ENCODE peak calls at places on chromosomes 2 and 18, in five cellular contexts. B is stomach, L is small intestine, X is neural progenitor cell, Z is breast epithelium. P is an unnamed sample.

GRCh38 chr2:241772063-241772499 is 4.5 kb upstream of the GAL3ST2 start:
- DNase-seq in B (no peak), L (peak; percentile 9), X (no peak), Z (peak; percentile 2), P (no peak)

GRCh38 chr18:62413189-62413588 is 88.1 kb downstream of the TNFRSF11A start:
- DNase-seq in B (no peak), L (no peak), X (no peak), Z (no peak), P (no peak)

GRCh38 chr2:36534275-36534799 is 63.6 kb downstream of the FEZ2 start:
- DNase-seq in B (no peak), L (no peak), X (no peak), Z (no peak), P (no peak)

GRCh38 chr18:41486581-41486980 is 468.5 kb upstream of the PIK3C3 start:
- DNase-seq in B (no peak), L (no peak), X (no peak), Z (no peak), P (no peak)

GRCh38 chr2:162518894-162519293 is 175.0 kb downstream of the GCA start:
- DNase-seq in B (no peak), L (no peak), X (no peak), Z (no peak), P (no peak)

GRCh38 chr2:19059076-19059475 is 299.3 kb downstream of the OSR1 start:
- DNase-seq in B (no peak), L (no peak), X (peak; percentile 15), Z (peak; percentile 83), P (no peak)

GRCh38 chr2:150924862-150925261 is 336.8 kb downstream of the RBM43 start:
- DNase-seq in B (no peak), L (no peak), X (no peak), Z (no peak), P (no peak)

GRCh38 chr2:161995553-161996016 is 78.4 kb downstream of the DPP4 start:
- DNase-seq in B (no peak), L (peak; percentile 44), X (no peak), Z (no peak), P (no peak)

GRCh38 chr2:172438064-172438421 is 10.7 kb downstream of the ITGA6 start:
- DNase-seq in B (no peak), L (peak; percentile 20), X (no peak), Z (no peak), P (no peak)

GRCh38 chr18:74023220-74023619 is 124.4 kb downstream of the FBXO15 start:
- DNase-seq in B (no peak), L (no peak), X (peak; percentile 53), Z (no peak), P (no peak)

GRCh38 chr2:48749820-48750739 is 5.4 kb downstream of the LHCGR start:
- DNase-seq in B (no peak), L (no peak), X (no peak), Z (no peak), P (no peak)

GRCh38 chr18:55455938-55456337 is 132.1 kb downstream of the TCF4 start:
- DNase-seq in B (no peak), L (no peak), X (no peak), Z (no peak), P (no peak)

GRCh38 chr2:203720011-203720410 is 13.6 kb downstream of the CD28 start:
- DNase-seq in B (no peak), L (peak; percentile 32), X (no peak), Z (no peak), P (no peak)

GRCh38 chr18:33577688-33578370 is at the start of gene ASXL3:
- DNase-seq in B (peak; percentile 64), L (peak; percentile 65), X (peak; percentile 80), Z (no peak), P (peak; percentile 46)

GRCh38 chr18:55858661-55859111 is 270.7 kb upstream of the TCF4 start:
- DNase-seq in B (no peak), L (no peak), X (no peak), Z (no peak), P (no peak)

GRCh38 chr2:26274058-26274613 is 29.4 kb downstream of the HADHB start:
- DNase-seq in B (peak; percentile 75), L (peak; percentile 97), X (no peak), Z (peak; percentile 89), P (peak; percentile 29)

GRCh38 chr18:64332851-64333250 is 184.0 kb upstream of the LINC00305 start:
- DNase-seq in B (no peak), L (no peak), X (no peak), Z (no peak), P (no peak)

GRCh38 chr18:41923495-41923894 is 31.5 kb upstream of the PIK3C3 start:
- DNase-seq in B (no peak), L (no peak), X (no peak), Z (no peak), P (no peak)

GRCh38 chr18:41391616-41392610 is 563.1 kb upstream of the PIK3C3 start:
- DNase-seq in B (peak; percentile 54), L (peak; percentile 3), X (peak; percentile 85), Z (no peak), P (peak; percentile 64)

GRCh38 chr2:69667805-69668382 is 24.4 kb upstream of the AAK1 start:
- DNase-seq in B (no peak), L (peak; percentile 44), X (no peak), Z (no peak), P (no peak)

DNA sequence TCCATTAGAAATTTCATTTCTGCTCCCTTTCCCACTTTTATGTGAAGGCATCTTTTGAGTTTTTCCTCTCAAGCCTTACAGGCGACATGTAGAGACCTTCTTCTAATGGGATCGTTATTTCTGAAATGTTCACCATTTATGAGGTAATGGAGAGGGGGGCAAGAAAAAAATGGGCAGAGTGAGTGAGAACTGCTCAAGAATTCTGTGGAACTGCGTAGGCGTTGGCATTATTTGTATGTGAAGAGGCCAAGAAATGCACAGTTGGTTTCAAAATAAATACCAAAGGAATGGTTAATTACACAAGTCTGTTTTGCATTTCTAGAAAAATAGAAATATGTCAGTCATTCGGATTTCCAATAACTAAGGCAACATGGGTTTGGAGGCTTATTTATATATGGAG is 31.7 kb downstream of the INSIG2 start:
- DNase-seq in B (no peak), L (no peak), X (no peak), Z (no peak), P (no peak)
- H3K4me1 ChIP-seq in B (peaks cover 40% of the 10 kb centered on the region), L (peaks cover 5% of the 10 kb centered on the region), X (no peaks in the 10 kb centered on the region), Z (peaks cover 5% of the 10 kb centered on the region), P (peaks cover 5% of the 10 kb centered on the region)

GRCh38 chr18:54222922-54223567 is 1.4 kb downstream of the MBD2 start:
- DNase-seq in B (no peak), L (peak; percentile 39), X (peak; percentile 16), Z (no peak), P (no peak)
- H3K4me1 ChIP-seq in B (peaks cover 54% of the 10 kb centered on the region), L (peaks cover 14% of the 10 kb centered on the region), X (peaks cover 25% of the 10 kb centered on the region), Z (peaks cover 4% of the 10 kb centered on the region), P (peaks cover 19% of the 10 kb centered on the region)

DNA sequence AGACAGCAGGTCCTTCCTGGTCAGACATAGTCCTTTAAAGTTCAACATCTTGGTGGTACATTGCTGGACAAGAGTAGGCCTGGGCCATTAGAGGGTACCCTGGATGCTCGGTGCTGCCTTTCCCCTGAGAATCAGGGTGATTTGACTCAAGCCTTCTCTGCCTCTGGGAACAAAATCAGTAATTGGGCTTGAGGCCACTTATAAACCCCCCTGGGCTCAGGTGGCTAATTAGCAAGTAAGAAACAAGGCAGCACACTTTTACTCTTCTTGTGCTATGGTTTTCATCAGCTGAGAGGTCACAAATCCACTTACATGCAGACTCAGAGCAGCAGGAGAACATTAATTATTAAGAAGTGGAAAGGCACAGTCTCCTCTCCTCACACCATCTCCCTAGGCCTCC is 29.9 kb upstream of the CASP10 start:
- DNase-seq in B (no peak), L (no peak), X (no peak), Z (no peak), P (no peak)
- H3K4me1 ChIP-seq in B (peaks cover 88% of the 10 kb centered on the region), L (peaks cover 16% of the 10 kb centered on the region), X (peaks cover 3% of the 10 kb centered on the region), Z (peaks cover 2% of the 10 kb centered on the region), P (peaks cover 18% of the 10 kb centered on the region)

DNA sequence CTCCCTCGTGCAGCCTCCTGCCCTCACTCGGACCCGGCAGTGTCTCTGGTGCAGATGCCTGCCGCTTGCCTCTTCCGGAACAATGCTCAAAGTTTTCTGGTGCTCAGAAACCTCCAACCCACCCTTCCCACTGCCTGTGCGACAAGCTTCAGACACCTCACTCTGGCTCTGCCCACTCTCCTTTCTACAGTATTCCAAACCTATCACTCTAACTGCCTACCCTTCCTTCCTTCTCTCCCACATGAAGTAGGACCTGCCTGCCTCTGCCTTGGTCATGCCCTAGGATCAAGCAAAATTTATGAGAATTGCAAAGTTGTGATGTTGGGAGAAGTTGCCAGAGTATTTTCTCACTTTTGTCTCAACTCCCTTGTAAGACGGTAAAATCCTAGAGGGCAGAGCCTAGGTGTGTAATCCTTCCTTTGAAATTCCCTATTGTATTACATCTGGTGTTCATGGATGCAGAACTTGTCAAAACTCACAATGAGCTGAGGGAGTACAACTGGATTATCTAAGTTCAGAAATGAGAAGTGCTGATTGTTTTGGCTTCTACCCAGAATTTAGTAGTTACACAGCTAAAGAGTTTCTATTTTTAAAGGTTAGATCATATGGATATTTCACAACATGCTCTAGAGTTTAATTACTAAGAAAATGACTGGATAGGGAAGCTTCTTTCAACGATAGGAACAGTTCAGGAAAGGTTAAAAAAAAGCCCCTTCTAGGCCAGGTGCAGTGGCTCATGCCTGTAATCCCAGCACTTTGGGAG is 7.2 kb downstream of the NPC1 start:
- DNase-seq in B (no peak), L (no peak), X (no peak), Z (no peak), P (no peak)
- H3K4me1 ChIP-seq in B (peaks cover 77% of the 10 kb centered on the region), L (peaks cover 7% of the 10 kb centered on the region), X (peaks cover 23% of the 10 kb centered on the region), Z (peaks cover 12% of the 10 kb centered on the region), P (peaks cover 10% of the 10 kb centered on the region)

GRCh38 chr2:146123714-146124113 is 1603.8 kb upstream of the ZEB2 start:
- DNase-seq in B (no peak), L (no peak), X (no peak), Z (no peak), P (no peak)
- H3K4me1 ChIP-seq in B (no peaks in the 10 kb centered on the region), L (no peaks in the 10 kb centered on the region), X (no peaks in the 10 kb centered on the region), Z (no peaks in the 10 kb centered on the region), P (no peaks in the 10 kb centered on the region)

DNA sequence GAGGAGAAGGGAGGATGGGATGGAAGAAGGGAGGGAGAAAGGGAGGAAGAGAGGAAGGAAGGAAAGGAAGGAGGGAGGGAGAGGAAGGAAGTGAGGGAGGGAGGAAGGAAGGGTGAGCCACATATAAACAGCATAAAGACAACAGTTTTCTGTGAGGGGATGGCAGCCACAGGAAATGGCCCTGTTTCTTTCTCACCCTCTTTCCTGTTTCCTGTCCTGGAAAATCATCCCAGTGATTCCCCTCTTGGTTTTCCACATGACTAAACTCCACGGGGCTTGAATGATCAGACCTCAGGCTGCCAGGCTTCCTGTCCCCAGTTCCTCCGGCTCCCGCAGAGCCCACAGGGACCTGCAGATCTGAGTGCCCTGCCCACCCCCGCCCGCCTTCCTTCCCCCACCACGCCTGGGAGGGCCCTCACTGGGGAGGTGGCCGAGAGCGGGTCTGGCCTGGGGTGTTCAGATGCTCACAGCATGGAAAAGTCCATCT is at the start of gene SIGLEC15:
- DNase-seq in B (no peak), L (no peak), X (no peak), Z (no peak), P (no peak)
- H3K4me1 ChIP-seq in B (peaks cover 33% of the 10 kb centered on the region), L (peaks cover 8% of the 10 kb centered on the region), X (peaks cover 6% of the 10 kb centered on the region), Z (peaks cover 9% of the 10 kb centered on the region), P (no peaks in the 10 kb centered on the region)

P was measured in testis.